ENCODE peak calls at places on chromosomes 13 and 19, in seven cellular contexts. T, Z, W, Y, C, F and V are unnamed samples.

GRCh38 chr19:6765738-6766356 is 1.4 kb downstream of the SH2D3A start:
- DNase-seq in F (peak; percentile 44), Y (no peak), C (peak; percentile 82), T (peak; percentile 94), Z (peak; percentile 35), W (no peak), V (peak; percentile 95)

GRCh38 chr19:49884760-49885159 is 7.3 kb downstream of the TBC1D17 start:
- DNase-seq in C (no peak), Z (no peak), Y (no peak), W (no peak), T (no peak), F (no peak), V (no peak)

GRCh38 chr19:7544626-7545025 is 9.1 kb downstream of the PNPLA6 start:
- DNase-seq in C (no peak), Y (no peak), Z (no peak), F (no peak), W (no peak), T (no peak), V (no peak)

GRCh38 chr13:74246398-74246975 is 112.3 kb upstream of the KLF12 start:
- DNase-seq in T (no peak), C (no peak), Y (peak; percentile 43), W (no peak), F (no peak), Z (no peak), V (no peak)

GRCh38 chr13:40132249-40132648 is 476.8 kb downstream of the COG6 start:
- DNase-seq in Z (no peak), F (no peak), W (no peak), C (no peak), T (no peak), Y (no peak), V (no peak)

GRCh38 chr13:98994896-98995295 is 17.0 kb upstream of the DOCK9 start:
- DNase-seq in W (no peak), F (no peak), Z (no peak), C (no peak), Y (no peak), T (no peak), V (no peak)

GRCh38 chr19:35109395-35110112 is 6.1 kb upstream of the FXYD3 start:
- DNase-seq in Y (no peak), F (peak; percentile 54), T (no peak), C (peak; percentile 54), Z (no peak), W (peak; percentile 69), V (no peak)

GRCh38 chr19:51365211-51366049 is 758 bp downstream of the ETFB start:
- DNase-seq in Z (no peak), T (peak; percentile 81), Y (peak; percentile 53), C (no peak), W (peak; percentile 57), F (peak; percentile 63), V (no peak)

GRCh38 chr19:57075801-57076492 is 43.8 kb upstream of the USP29 start:
- DNase-seq in C (no peak), T (no peak), W (no peak), Y (no peak), Z (no peak), F (no peak), V (no peak)

GRCh38 chr19:52695996-52696395 is 38.8 kb downstream of the ZNF611 start:
- DNase-seq in W (no peak), Y (no peak), F (no peak), C (no peak), Z (no peak), T (no peak), V (no peak)

GRCh38 chr13:91946498-91947070 is 548.2 kb downstream of the GPC5 start:
- DNase-seq in W (no peak), F (peak; percentile 14), Y (peak; percentile 12), T (peak; percentile 57), C (no peak), Z (no peak), V (no peak)

GRCh38 chr19:47729468-47729798 is 15.9 kb upstream of the NOP53 start:
- DNase-seq in C (peak; percentile 79), T (peak; percentile 87), F (peak; percentile 98), Z (no peak), Y (peak; percentile 85), W (peak; percentile 79), V (no peak)

GRCh38 chr19:19459707-19460251 is 54.3 kb downstream of the GATAD2A start:
- DNase-seq in T (no peak), C (no peak), Z (peak; percentile 68), W (no peak), F (no peak), Y (peak; percentile 87), V (peak; percentile 87)

GRCh38 chr19:9877775-9878510 is 42.8 kb downstream of the PIN1 start:
- DNase-seq in C (peak; percentile 58), F (no peak), Y (peak; percentile 70), T (no peak), W (no peak), Z (no peak), V (no peak)

GRCh38 chr19:10453852-10454251 is 33.5 kb downstream of the PDE4A start:
- DNase-seq in F (no peak), T (no peak), Z (no peak), W (no peak), Y (no peak), C (no peak), V (no peak)

GRCh38 chr19:2700660-2701360 is 1.7 kb downstream of the GNG7 start:
- DNase-seq in Z (no peak), T (no peak), Y (no peak), W (no peak), F (no peak), C (no peak), V (no peak)

GRCh38 chr13:93810264-93810663 is 583.7 kb downstream of the GPC6 start:
- DNase-seq in T (no peak), Y (no peak), F (no peak), C (no peak), W (no peak), Z (no peak), V (no peak)

GRCh38 chr13:28392896-28393295 is 102.0 kb downstream of the FLT1 start:
- DNase-seq in Y (no peak), W (no peak), F (no peak), Z (no peak), T (no peak), C (no peak), V (no peak)
- H3K27ac ChIP-seq in Y (no peak overlapping the region), W (peak overlapping the region; percentile 23), F (no peak overlapping the region), Z (no peak overlapping the region), T (no peak overlapping the region), C (no peak overlapping the region), V (no peak overlapping the region)

DNA sequence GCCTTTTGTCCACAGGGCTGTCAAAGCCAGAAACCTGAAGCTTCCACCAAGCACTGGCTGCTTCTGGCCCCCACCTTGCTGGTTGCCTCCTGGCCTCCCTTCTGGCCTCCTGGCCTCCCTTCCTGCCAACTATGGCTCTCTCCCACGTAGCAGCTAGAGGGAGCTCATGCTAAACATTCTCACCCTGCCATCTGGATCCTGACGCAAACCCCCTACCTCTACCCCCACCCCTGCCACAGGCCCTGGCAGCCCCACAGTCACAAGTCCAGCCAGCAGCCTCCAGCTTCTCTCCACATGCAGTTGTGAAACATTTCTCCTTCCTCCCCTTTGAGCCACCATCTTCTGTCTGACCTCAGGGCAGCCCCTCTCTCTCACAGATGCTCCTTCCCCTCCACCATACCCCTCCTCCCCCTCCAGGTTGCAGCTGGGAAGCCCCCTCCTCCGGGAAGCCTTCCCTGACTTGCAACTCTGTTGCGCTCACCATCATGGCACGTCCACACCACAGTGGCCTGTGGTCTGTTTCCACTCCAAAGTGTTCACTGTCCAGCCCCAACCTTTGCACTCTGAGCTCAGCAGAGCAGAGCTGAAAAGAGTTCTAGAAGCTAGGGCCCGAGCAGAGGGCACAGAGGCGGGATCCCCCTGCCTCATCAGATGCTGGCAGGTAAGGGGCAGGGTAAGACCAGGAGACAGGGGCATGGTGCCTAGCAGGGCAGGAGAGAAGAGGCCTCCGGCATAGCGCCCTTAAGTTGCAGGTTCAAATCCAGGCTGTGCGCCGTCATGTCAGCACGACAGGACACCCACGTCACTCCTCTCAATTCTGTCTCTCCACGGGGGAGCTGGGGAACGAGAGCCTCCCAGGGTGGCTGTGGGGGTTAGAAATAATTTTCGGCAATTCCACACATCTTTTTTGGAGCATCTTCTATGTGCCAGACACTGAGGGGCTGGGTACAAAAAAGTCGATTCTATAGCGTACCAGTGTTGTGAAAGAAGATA is 7.3 kb downstream of the ADGRL1 start:
- DNase-seq in Z (no peak), W (no peak), Y (no peak), T (peak; percentile 15), F (peak; percentile 29), C (no peak), V (no peak)
- TF ChIP-seq CTCF in Z (no peak), W (no peak), Y (no peak), T (no peak), F (no peak), C (peak; percentile 40), V (no peak)

GRCh38 chr13:51325837-51326236 is 13.7 kb upstream of the SERPINE3 start:
- DNase-seq in F (no peak), Z (no peak), T (no peak), C (no peak), W (no peak), Y (no peak), V (no peak)

GRCh38 chr13:51318876-51319275 is 20.6 kb upstream of the SERPINE3 start:
- DNase-seq in C (no peak), W (no peak), Z (no peak), T (no peak), F (no peak), Y (no peak), V (no peak)

GRCh38 chr13:51323824-51324511 is 15.5 kb upstream of the SERPINE3 start:
- DNase-seq in C (no peak), Z (no peak), T (no peak), W (no peak), Y (no peak), F (no peak), V (no peak)

GRCh38 chr13:51324714-51325440 is 14.6 kb upstream of the SERPINE3 start:
- DNase-seq in Z (no peak), Y (no peak), F (no peak), C (no peak), W (no peak), T (no peak), V (no peak)

DNA sequence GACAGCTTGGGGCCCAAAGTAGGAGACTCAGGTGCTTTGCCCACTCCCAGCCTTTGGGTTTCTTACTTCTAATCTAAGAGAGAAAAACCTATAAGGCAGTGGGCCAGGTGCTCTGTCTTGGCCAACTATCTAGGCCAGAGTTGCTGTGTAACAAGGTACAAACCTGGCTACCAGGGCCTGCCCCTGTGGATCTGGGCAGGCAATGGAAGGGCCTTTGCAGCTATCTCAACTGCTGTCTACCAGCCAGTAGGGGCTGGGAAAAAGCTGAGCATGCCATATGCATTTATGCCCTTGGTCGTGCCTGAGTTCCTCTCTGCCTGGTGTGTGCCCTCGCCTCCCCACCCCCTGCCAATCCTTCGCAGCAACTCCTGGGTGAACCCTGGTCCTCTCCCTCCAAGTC is 16.7 kb upstream of the SERPINE3 start:
- DNase-seq in Z (no peak), W (no peak), C (no peak), F (no peak), T (no peak), Y (no peak), V (no peak)
- H3K27ac ChIP-seq in Z (no peak overlapping the region), W (no peak overlapping the region), C (no peak overlapping the region), F (no peak overlapping the region), T (no peak overlapping the region), Y (no peak overlapping the region), V (no peak overlapping the region)

GRCh38 chr13:52903320-52903719 is 54.9 kb upstream of the PCDH8 start:
- DNase-seq in Y (no peak), T (no peak), F (no peak), C (no peak), Z (no peak), W (no peak), V (no peak)

GRCh38 chr13:52899206-52899605 is 50.8 kb upstream of the PCDH8 start:
- DNase-seq in T (no peak), F (no peak), Z (no peak), W (no peak), Y (no peak), C (no peak), V (no peak)
- TF ChIP-seq CTCF in T (no peak), F (no peak), Z (no peak), W (no peak), Y (no peak), C (no peak), V (no peak)